ENCODE peak calls at places on chromosomes 11 and 22, in ten cellular contexts. S is epithelial cell of prostate; W is A549; I is activated CD4-positive, CD25-positive, alpha-beta regulatory T cell; Q is HFF-Myc; G is activated naive CD8-positive, alpha-beta T cell treated with anti-CD3 and anti-CD28 coated beads, Interleukin-2, amount 50 U/mL, for 16 hours; M is left colon; A is activated CD4-positive, alpha-beta T cell treated with anti-CD3 and anti-CD28 coated beads, Interleukin-2, amount 10 ng/mL, durations not matched to agents 7 days and 5 days; V is lung microvascular endothelial cell; B is effector CD4-positive, alpha-beta T cell. Y is an unnamed sample.
A peak's percentile ranks its signal among the peaks of the same experiment; 100 is the strongest.

GRCh38 chr11:129315781-129316579 is 59.7 kb upstream of the BARX2 start:
- DNase-seq in Q (no peak), V (no peak), G (no peak), M (peak; percentile 66), A (no peak), B (no peak), I (no peak), S (peak; percentile 24), W (no peak), Y (no peak)

GRCh38 chr22:46058591-46059519 is 81.9 kb upstream of the WNT7B start:
- DNase-seq in G (no peak), Q (no peak), B (no peak), M (peak; percentile 15), V (peak; percentile 40), A (no peak), S (no peak), I (no peak), W (no peak), Y (no peak)

GRCh38 chr22:38570841-38571364 is 920 bp upstream of the DMC1 start:
- DNase-seq in V (peak; percentile 8), S (no peak), G (peak; percentile 1), I (peak; percentile 16), Q (no peak), M (peak; percentile 51), W (peak; percentile 9), A (peak; percentile 55), B (peak; percentile 21), Y (peak; percentile 23)

GRCh38 chr11:132245558-132246385 is 875.4 kb downstream of the NTM start:
- DNase-seq in A (no peak), M (no peak), G (no peak), Q (no peak), I (no peak), B (no peak), S (no peak), V (no peak), W (no peak), Y (no peak)

GRCh38 chr11:44596541-44597276 is 31.2 kb downstream of the CD82 start:
- DNase-seq in M (no peak), I (no peak), S (no peak), Q (no peak), G (no peak), W (no peak), A (peak; percentile 84), B (peak; percentile 66), V (no peak), Y (no peak)

GRCh38 chr11:43035011-43035564 is 276.7 kb upstream of the API5 start:
- DNase-seq in M (no peak), B (no peak), W (no peak), S (no peak), V (no peak), Q (no peak), A (no peak), G (no peak), I (no peak), Y (no peak)

GRCh38 chr11:79902493-79902892 is 461.7 kb upstream of the TENM4 start:
- DNase-seq in S (peak; percentile 73), V (no peak), W (no peak), M (no peak), I (no peak), Q (no peak), A (no peak), G (no peak), B (no peak), Y (no peak)

GRCh38 chr11:65452806-65453490 is 30.4 kb downstream of the NEAT1 start:
- DNase-seq in V (no peak), B (no peak), I (no peak), M (no peak), G (no peak), W (no peak), A (no peak), S (no peak), Q (peak; percentile 98), Y (peak; percentile 76)

GRCh38 chr11:396511-396947 is 2.5 kb downstream of the PKP3 start:
- DNase-seq in M (no peak), Q (no peak), G (no peak), A (no peak), I (no peak), S (no peak), W (peak; percentile 71), B (no peak), V (peak; percentile 70), Y (peak; percentile 49)

GRCh38 chr11:9719949-9720646 is 56.2 kb downstream of the SWAP70 start:
- DNase-seq in M (no peak), Q (no peak), G (no peak), S (no peak), I (no peak), V (peak; percentile 11), B (no peak), W (no peak), A (no peak), Y (peak; percentile 65)

GRCh38 chr11:23078289-23078971 is 218.2 kb upstream of the CCDC179 start:
- DNase-seq in G (no peak), W (no peak), M (no peak), Q (peak; percentile 37), V (no peak), A (no peak), I (no peak), S (no peak), B (no peak), Y (no peak)

GRCh38 chr11:63719987-63720386 is 38.7 kb downstream of the RTN3 start:
- DNase-seq in Q (no peak), M (no peak), W (no peak), A (no peak), V (no peak), S (no peak), G (no peak), B (no peak), I (no peak), Y (no peak)

GRCh38 chr11:128505449-128506058 is 81.8 kb downstream of the ETS1 start:
- DNase-seq in Q (no peak), M (no peak), I (no peak), V (no peak), W (no peak), B (no peak), S (no peak), A (no peak), G (no peak), Y (no peak)

GRCh38 chr22:23874871-23875270 is 17.2 kb downstream of the SLC2A11 start:
- DNase-seq in M (no peak), V (no peak), A (no peak), W (no peak), B (no peak), I (no peak), Q (no peak), S (no peak), G (no peak), Y (no peak)

GRCh38 chr22:43435851-43436535 is 24.2 kb downstream of the MPPED1 start:
- DNase-seq in I (no peak), S (no peak), Q (no peak), B (no peak), W (no peak), M (no peak), A (no peak), V (no peak), G (no peak), Y (no peak)

GRCh38 chr11:65505434-65506315 is 6.8 kb downstream of the MALAT1 start:
- DNase-seq in G (no peak), B (no peak), V (peak; percentile 27), M (peak; percentile 41), W (no peak), Q (peak; percentile 15), A (no peak), I (no peak), S (no peak), Y (no peak)

GRCh38 chr11:102006835-102007566 is 40.2 kb upstream of the CFAP300 start:
- DNase-seq in Q (no peak), V (no peak), B (no peak), W (no peak), G (no peak), M (no peak), S (no peak), A (no peak), I (no peak), Y (no peak)

GRCh38 chr11:14446701-14447169 is 52.9 kb downstream of the COPB1 start:
- DNase-seq in S (no peak), A (no peak), W (no peak), Q (no peak), V (peak; percentile 7), I (no peak), B (no peak), M (no peak), G (no peak), Y (no peak)

GRCh38 chr11:61908730-61909622 is 8.4 kb downstream of the RAB3IL1 start:
- DNase-seq in I (no peak), B (no peak), Q (no peak), M (peak; percentile 59), V (no peak), A (no peak), S (no peak), W (no peak), G (no peak), Y (no peak)

GRCh38 chr11:122741613-122742012 is 86.1 kb downstream of the UBASH3B start:
- DNase-seq in B (no peak), W (no peak), G (no peak), Q (no peak), I (no peak), A (no peak), S (no peak), V (no peak), M (peak; percentile 24), Y (peak; percentile 22)

GRCh38 chr11:11743216-11743615 is 98.6 kb upstream of the USP47 start:
- DNase-seq in I (no peak), S (no peak), Q (no peak), B (no peak), M (no peak), G (no peak), A (no peak), V (no peak), W (no peak), Y (no peak)